ENCODE peak calls at places on chromosomes 11 and 22, in nine cellular contexts. W is AG09309; P is CD4-positive, alpha-beta memory T cell; U is RPMI8226; L is cardiac fibroblast; A is activated CD8-positive, alpha-beta memory T cell treated with anti-CD3 and anti-CD28 coated beads, Interleukin-2, amount 50 U/mL, for 4 hours; K is NCI-H1048; T is neural crest cell; B is adrenal gland. S is an unnamed sample.
A peak's percentile ranks its signal among the peaks of the same experiment; 100 is the strongest.

GRCh38 chr11:78645226-78646202 is 70.8 kb upstream of the NARS2 start:
- DNase-seq in T (peak; percentile 75), U (peak; percentile 81), W (peak; percentile 35), K (peak; percentile 7), P (peak; percentile 33), A (peak; percentile 60), L (peak; percentile 81), B (peak; percentile 80), S (peak; percentile 71)

GRCh38 chr22:23053051-23053707 is 17.1 kb upstream of the GNAZ start:
- DNase-seq in U (no peak), A (no peak), P (no peak), W (no peak), K (no peak), L (no peak), T (no peak), B (no peak), S (no peak)

GRCh38 chr11:134686418-134686817 is 274.4 kb upstream of the B3GAT1 start:
- DNase-seq in T (no peak), B (no peak), U (no peak), W (no peak), K (no peak), L (no peak), A (no peak), P (no peak), S (no peak)

GRCh38 chr11:99371257-99371656 is 350.5 kb downstream of the CNTN5 start:
- DNase-seq in L (peak; percentile 5), U (no peak), A (no peak), K (no peak), B (no peak), W (no peak), P (no peak), T (no peak), S (no peak)

GRCh38 chr11:112298535-112298934 is 37.9 kb upstream of the PLET1 start:
- DNase-seq in K (no peak), P (no peak), T (no peak), W (no peak), A (no peak), B (peak; percentile 78), L (no peak), U (no peak), S (no peak)

GRCh38 chr11:35166369-35167360 is 27.7 kb downstream of the CD44 start:
- DNase-seq in W (peak; percentile 91), B (peak; percentile 30), K (no peak), L (peak; percentile 96), T (no peak), U (no peak), P (peak; percentile 35), A (no peak), S (no peak)

GRCh38 chr11:79675081-79675480 is 234.3 kb upstream of the TENM4 start:
- DNase-seq in L (no peak), U (no peak), W (no peak), T (no peak), P (no peak), K (no peak), B (no peak), A (no peak), S (no peak)

GRCh38 chr11:64100782-64101358 is 65.0 kb downstream of the MACROD1 start:
- DNase-seq in B (no peak), W (no peak), P (no peak), L (no peak), A (no peak), K (no peak), U (no peak), T (no peak), S (no peak)

GRCh38 chr11:79564288-79564925 is 123.6 kb upstream of the TENM4 start:
- DNase-seq in K (no peak), W (no peak), P (no peak), A (no peak), L (no peak), T (no peak), B (no peak), U (no peak), S (no peak)

S was measured in transverse colon.